ENCODE peak calls at places on chromosomes 6 and 20, in four cellular contexts. Y is cardiac fibroblast, H is fibroblast of the conjunctiva, R is hepatic stellate cell. W is an unnamed sample.

GRCh38 chr20:25484224-25484846 is 76.9 kb downstream of the GINS1 start:
- DNase-seq in Y (no peak), H (no peak), R (no peak), W (no peak)

GRCh38 chr20:18802012-18802634 is 11.5 kb upstream of the SCP2D1 start:
- DNase-seq in Y (no peak), H (no peak), R (no peak), W (no peak)

GRCh38 chr6:116100419-116101297 is at the start of gene NT5DC1:
- DNase-seq in Y (peak), H (peak), R (peak), W (peak)

GRCh38 chr6:18147160-18147559 is 7.7 kb downstream of the TPMT start:
- DNase-seq in Y (peak), H (no peak), R (no peak), W (no peak)

GRCh38 chr6:168623736-168624135 is 182.8 kb downstream of the SMOC2 start:
- DNase-seq in Y (no peak), H (no peak), R (no peak), W (no peak)

GRCh38 chr6:146358341-146359046 is 185.1 kb upstream of the RAB32 start:
- DNase-seq in Y (peak), H (peak), R (peak), W (no peak)

GRCh38 chr6:149859368-149859767 is 4.8 kb downstream of the LRP11 start:
- DNase-seq in Y (peak), H (peak), R (no peak), W (no peak)

GRCh38 chr6:140988780-140989179 is 1143.9 kb upstream of the GJE1 start:
- DNase-seq in Y (no peak), H (no peak), R (no peak), W (no peak)

GRCh38 chr6:167306401-167306998 is 15.4 kb downstream of the UNC93A start:
- DNase-seq in Y (no peak), H (no peak), R (no peak), W (no peak)

GRCh38 chr20:49496526-49497216 is 14.2 kb upstream of the KCNB1 start:
- DNase-seq in Y (no peak), H (no peak), R (no peak), W (no peak)

GRCh38 chr6:7112741-7113313 is 5.1 kb downstream of the RREB1 start:
- DNase-seq in Y (no peak), H (no peak), R (no peak), W (no peak)

GRCh38 chr6:10409766-10410209 is 5.1 kb downstream of the TFAP2A start:
- DNase-seq in Y (no peak), H (no peak), R (no peak), W (no peak)

GRCh38 chr20:48364688-48365421 is 462.9 kb downstream of the PREX1 start:
- DNase-seq in Y (no peak), H (no peak), R (no peak), W (no peak)

GRCh38 chr6:127794405-127794804 is 106.5 kb downstream of the THEMIS start:
- DNase-seq in Y (no peak), H (no peak), R (no peak), W (no peak)

GRCh38 chr20:34390769-34391447 is 27.8 kb downstream of the ITCH start:
- DNase-seq in Y (peak), H (peak), R (peak), W (peak)

GRCh38 chr20:57713505-57713903 is 3.7 kb upstream of the PMEPA1 start:
- DNase-seq in Y (peak), H (no peak), R (no peak), W (no peak)

GRCh38 chr20:48035961-48036731 is 250.9 kb upstream of the SULF2 start:
- DNase-seq in Y (no peak), H (no peak), R (no peak), W (no peak)

GRCh38 chr20:62952373-62953166 is at the start of gene SLC17A9:
- DNase-seq in Y (peak), H (no peak), R (peak), W (peak)

GRCh38 chr20:32563311-32564272 is 21.5 kb downstream of the NOL4L start:
- DNase-seq in Y (no peak), H (no peak), R (no peak), W (no peak)

GRCh38 chr6:16929814-16930213 is 168.6 kb upstream of the ATXN1 start:
- DNase-seq in Y (peak), H (peak), R (peak), W (peak)

GRCh38 chr6:170434821-170435155 is 118.3 kb downstream of the PSMB1 start:
- DNase-seq in Y (no peak), H (no peak), R (no peak), W (no peak)

GRCh38 chr20:40860487-40860902 is 168.1 kb upstream of the TOP1 start:
- DNase-seq in Y (peak), H (no peak), R (peak), W (peak)

GRCh38 chr20:11686900-11687543 is 230.7 kb upstream of the BTBD3 start:
- DNase-seq in Y (peak), H (no peak), R (peak), W (no peak)

W was measured in HFF-Myc.